ENCODE peak calls at places on chromosome 20, in six cellular contexts. One of them, this sample, is unnamed.

GRCh38 chr20:46111028-46111835 is 6.9 kb upstream of the CD40 start:
- DNase-seq in prostate gland: no peak
- DNase-seq in GM12878: peak
- DNase-seq in K562: no peak
- DNase-seq in upper lobe of left lung: no peak
- DNase-seq in GM23338: no peak
- DNase-seq in this sample: no peak

GRCh38 chr20:1171461-1172093 is 13.2 kb downstream of the TMEM74B start:
- DNase-seq in prostate gland: no peak
- DNase-seq in GM12878: no peak
- DNase-seq in K562: peak
- DNase-seq in upper lobe of left lung: no peak
- DNase-seq in GM23338: peak
- DNase-seq in this sample: no peak

GRCh38 chr20:62021794-62022419 is 43.8 kb downstream of the TAF4 start:
- DNase-seq in prostate gland: no peak
- DNase-seq in GM12878: no peak
- DNase-seq in K562: no peak
- DNase-seq in upper lobe of left lung: peak
- DNase-seq in GM23338: no peak
- DNase-seq in this sample: no peak

GRCh38 chr20:61801857-61802442 is 263.7 kb downstream of the TAF4 start:
- DNase-seq in prostate gland: no peak
- DNase-seq in GM12878: no peak
- DNase-seq in K562: no peak
- DNase-seq in upper lobe of left lung: no peak
- DNase-seq in GM23338: no peak
- DNase-seq in this sample: no peak

GRCh38 chr20:10524643-10525042 is 89.5 kb downstream of the SLX4IP start:
- DNase-seq in prostate gland: no peak
- DNase-seq in GM12878: no peak
- DNase-seq in K562: no peak
- DNase-seq in upper lobe of left lung: no peak
- DNase-seq in GM23338: no peak
- DNase-seq in this sample: no peak

GRCh38 chr20:22425344-22426295 is 158.8 kb downstream of the FOXA2 start:
- DNase-seq in prostate gland: no peak
- DNase-seq in GM12878: no peak
- DNase-seq in K562: no peak
- DNase-seq in upper lobe of left lung: no peak
- DNase-seq in GM23338: no peak
- DNase-seq in this sample: no peak

GRCh38 chr20:58788896-58789295 is 61.8 kb downstream of the GNAS-AS1 start:
- DNase-seq in prostate gland: no peak
- DNase-seq in GM12878: no peak
- DNase-seq in K562: no peak
- DNase-seq in upper lobe of left lung: no peak
- DNase-seq in GM23338: no peak
- DNase-seq in this sample: no peak

GRCh38 chr20:44496976-44497375 is 21.3 kb downstream of the TTPAL start:
- DNase-seq in prostate gland: no peak
- DNase-seq in GM12878: no peak
- DNase-seq in K562: no peak
- DNase-seq in upper lobe of left lung: no peak
- DNase-seq in GM23338: no peak
- DNase-seq in this sample: no peak

GRCh38 chr20:15005300-15005986 is 668.0 kb upstream of the FLRT3 start:
- DNase-seq in prostate gland: peak
- DNase-seq in GM12878: no peak
- DNase-seq in K562: no peak
- DNase-seq in upper lobe of left lung: no peak
- DNase-seq in GM23338: no peak
- DNase-seq in this sample: no peak

GRCh38 chr20:45067558-45067957 is 33.4 kb downstream of the KCNS1 start:
- DNase-seq in prostate gland: no peak
- DNase-seq in GM12878: no peak
- DNase-seq in K562: no peak
- DNase-seq in upper lobe of left lung: no peak
- DNase-seq in GM23338: no peak
- DNase-seq in this sample: no peak

GRCh38 chr20:5056801-5057599 is 55.7 kb upstream of the SLC23A2 start:
- DNase-seq in prostate gland: peak
- DNase-seq in GM12878: peak
- DNase-seq in K562: peak
- DNase-seq in upper lobe of left lung: no peak
- DNase-seq in GM23338: peak
- DNase-seq in this sample: no peak

GRCh38 chr20:26218301-26218700 is 521.6 kb upstream of the ZNF337 start:
- DNase-seq in prostate gland: no peak
- DNase-seq in GM12878: no peak
- DNase-seq in K562: no peak
- DNase-seq in upper lobe of left lung: no peak
- DNase-seq in GM23338: no peak
- DNase-seq in this sample: no peak

GRCh38 chr20:13800728-13801134 is 15.9 kb downstream of the NDUFAF5 start:
- DNase-seq in prostate gland: peak
- DNase-seq in GM12878: no peak
- DNase-seq in K562: no peak
- DNase-seq in upper lobe of left lung: no peak
- DNase-seq in GM23338: no peak
- DNase-seq in this sample: no peak

GRCh38 chr20:28562510-28562898 is 2695.0 kb upstream of the DEFB115 start:
- DNase-seq in prostate gland: no peak
- DNase-seq in GM12878: no peak
- DNase-seq in K562: peak
- DNase-seq in upper lobe of left lung: no peak
- DNase-seq in GM23338: peak
- DNase-seq in this sample: no peak

GRCh38 chr20:48722737-48723191 is 105.0 kb downstream of the PREX1 start:
- DNase-seq in prostate gland: peak
- DNase-seq in GM12878: no peak
- DNase-seq in K562: no peak
- DNase-seq in upper lobe of left lung: peak
- DNase-seq in GM23338: peak
- DNase-seq in this sample: no peak

GRCh38 chr20:5975778-5976177 is 25.3 kb downstream of the MCM8 start:
- DNase-seq in prostate gland: no peak
- DNase-seq in GM12878: no peak
- DNase-seq in K562: no peak
- DNase-seq in upper lobe of left lung: no peak
- DNase-seq in GM23338: no peak
- DNase-seq in this sample: no peak

GRCh38 chr20:25276533-25277050 is 28.7 kb downstream of the PYGB start:
- DNase-seq in prostate gland: no peak
- DNase-seq in GM12878: no peak
- DNase-seq in K562: no peak
- DNase-seq in upper lobe of left lung: no peak
- DNase-seq in GM23338: no peak
- DNase-seq in this sample: no peak

GRCh38 chr20:21632654-21633053 is 72.8 kb upstream of the PAX1 start:
- DNase-seq in prostate gland: no peak
- DNase-seq in GM12878: no peak
- DNase-seq in K562: no peak
- DNase-seq in upper lobe of left lung: no peak
- DNase-seq in GM23338: no peak
- DNase-seq in this sample: no peak

GRCh38 chr20:19621072-19621471 is 137.0 kb upstream of the RIN2 start:
- DNase-seq in prostate gland: no peak
- DNase-seq in GM12878: no peak
- DNase-seq in K562: no peak
- DNase-seq in upper lobe of left lung: no peak
- DNase-seq in GM23338: no peak
- DNase-seq in this sample: no peak

GRCh38 chr20:50724112-50724724 is 7.2 kb upstream of the PARD6B start:
- DNase-seq in prostate gland: no peak
- DNase-seq in GM12878: no peak
- DNase-seq in K562: no peak
- DNase-seq in upper lobe of left lung: no peak
- DNase-seq in GM23338: no peak
- DNase-seq in this sample: no peak

GRCh38 chr20:50726955-50727791 is 4.2 kb upstream of the PARD6B start:
- DNase-seq in prostate gland: no peak
- DNase-seq in GM12878: no peak
- DNase-seq in K562: no peak
- DNase-seq in upper lobe of left lung: no peak
- DNase-seq in GM23338: no peak
- DNase-seq in this sample: no peak

GRCh38 chr20:50725722-50726000 is 5.7 kb upstream of the PARD6B start:
- DNase-seq in prostate gland: no peak
- DNase-seq in GM12878: no peak
- DNase-seq in K562: no peak
- DNase-seq in upper lobe of left lung: no peak
- DNase-seq in GM23338: no peak
- DNase-seq in this sample: no peak

GRCh38 chr20:50723672-50724071 is 7.7 kb upstream of the PARD6B start:
- DNase-seq in prostate gland: no peak
- DNase-seq in GM12878: no peak
- DNase-seq in K562: no peak
- DNase-seq in upper lobe of left lung: no peak
- DNase-seq in GM23338: no peak
- DNase-seq in this sample: no peak

DNA sequence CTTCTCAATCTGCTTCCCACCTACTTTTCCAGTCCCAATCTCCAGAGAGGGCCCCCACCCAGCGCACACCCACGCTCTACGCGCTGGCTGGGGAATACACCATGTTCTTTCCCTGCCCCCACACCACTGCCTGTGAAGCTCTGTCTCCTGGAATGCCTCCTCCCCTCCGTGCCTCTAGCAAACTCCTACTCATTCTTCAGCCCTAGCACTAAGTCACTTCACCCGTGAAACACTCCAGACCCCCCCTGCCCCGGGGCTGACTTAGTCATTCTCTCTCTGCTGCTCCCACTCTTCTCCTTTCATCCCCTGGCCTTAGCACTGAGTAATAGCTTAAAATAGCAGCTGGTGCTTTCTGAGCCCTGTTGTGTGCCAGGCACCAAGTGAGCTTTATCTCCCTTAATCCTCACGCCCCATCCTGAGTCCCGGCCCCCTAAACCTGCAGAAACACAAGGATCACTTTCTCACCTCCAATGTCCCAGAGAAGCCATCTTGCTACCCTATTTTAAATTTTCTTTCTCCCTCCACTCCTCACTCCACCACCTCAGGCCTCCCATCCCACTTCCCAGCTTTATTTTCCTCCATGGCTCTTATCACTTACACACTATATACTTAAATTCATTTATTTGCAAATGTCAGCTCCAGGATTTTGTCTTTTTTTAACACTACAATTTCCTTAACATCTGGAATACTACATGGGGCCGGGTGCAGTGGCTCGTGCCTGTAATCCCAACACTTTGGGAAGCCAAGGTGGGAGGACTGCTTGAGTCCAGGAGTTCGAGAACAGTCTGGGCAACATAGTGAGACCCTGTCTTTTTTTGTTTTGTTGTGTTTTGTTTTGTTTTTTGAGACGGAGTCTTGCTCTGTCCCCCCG is 6.3 kb upstream of the PARD6B start:
- DNase-seq in prostate gland: no peak
- DNase-seq in GM12878: no peak
- DNase-seq in K562: peak
- DNase-seq in upper lobe of left lung: no peak
- DNase-seq in GM23338: peak
- DNase-seq in this sample: no peak
- TF ChIP-seq POLR2AphosphoS5 in prostate gland: no peak
- TF ChIP-seq POLR2AphosphoS5 in GM12878: no peak
- TF ChIP-seq POLR2AphosphoS5 in K562: peak
- TF ChIP-seq POLR2AphosphoS5 in upper lobe of left lung: peak
- TF ChIP-seq POLR2AphosphoS5 in GM23338: no peak
- TF ChIP-seq POLR2AphosphoS5 in this sample: no peak

DNA sequence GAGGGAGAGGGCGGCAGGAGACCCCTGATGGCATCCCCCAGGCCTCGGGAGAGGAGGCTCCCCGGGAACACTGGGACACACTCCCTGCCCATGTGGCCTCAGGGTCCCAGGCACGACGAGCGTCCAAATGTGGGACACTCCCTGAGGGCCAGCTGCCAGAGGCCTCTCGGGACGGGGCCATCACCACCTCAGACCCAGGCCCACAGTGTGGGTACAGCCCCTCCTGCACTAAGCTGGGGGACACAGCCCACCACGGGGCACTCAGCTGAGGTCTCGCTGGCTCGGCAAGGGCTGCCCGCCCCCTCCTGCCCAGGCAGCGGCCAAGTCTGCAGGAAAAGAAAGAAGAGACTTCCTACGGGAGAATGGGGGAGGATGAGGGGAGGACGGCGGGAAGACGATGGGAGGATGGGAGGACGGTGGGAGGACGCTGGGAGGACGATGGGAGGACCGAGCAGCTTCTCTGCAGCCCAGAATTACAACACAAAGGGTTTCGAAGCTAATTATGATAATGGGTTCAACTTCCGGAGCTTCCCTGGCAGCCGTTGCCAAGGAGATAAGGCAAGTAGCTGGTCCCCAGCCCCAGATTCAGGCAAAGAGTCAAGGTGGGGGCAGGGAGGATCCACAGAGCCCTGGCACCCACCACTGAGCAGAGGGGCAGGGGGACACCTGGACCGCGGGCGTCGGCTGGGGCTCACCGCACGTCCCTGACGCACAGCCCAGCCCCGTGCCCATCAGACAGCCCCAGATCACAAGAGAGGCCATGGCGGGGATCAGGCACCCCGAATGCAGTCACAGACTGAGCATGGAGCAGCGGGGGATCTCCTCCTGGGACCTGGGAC is 17.5 kb downstream of the KCNQ2 start:
- DNase-seq in prostate gland: no peak
- DNase-seq in GM12878: no peak
- DNase-seq in K562: no peak
- DNase-seq in upper lobe of left lung: peak
- DNase-seq in GM23338: no peak
- DNase-seq in this sample: no peak
- TF ChIP-seq POLR2AphosphoS5 in prostate gland: no peak
- TF ChIP-seq POLR2AphosphoS5 in GM12878: no peak
- TF ChIP-seq POLR2AphosphoS5 in K562: no peak
- TF ChIP-seq POLR2AphosphoS5 in upper lobe of left lung: no peak
- TF ChIP-seq POLR2AphosphoS5 in GM23338: no peak
- TF ChIP-seq POLR2AphosphoS5 in this sample: no peak

GRCh38 chr20:42959996-42960395 is 229.7 kb downstream of the PTPRT start:
- DNase-seq in prostate gland: no peak
- DNase-seq in GM12878: no peak
- DNase-seq in K562: no peak
- DNase-seq in upper lobe of left lung: no peak
- DNase-seq in GM23338: no peak
- DNase-seq in this sample: no peak

GRCh38 chr20:42961771-42962170 is 227.9 kb downstream of the PTPRT start:
- DNase-seq in prostate gland: no peak
- DNase-seq in GM12878: no peak
- DNase-seq in K562: no peak
- DNase-seq in upper lobe of left lung: no peak
- DNase-seq in GM23338: no peak
- DNase-seq in this sample: no peak

GRCh38 chr20:42958367-42959112 is 231.2 kb downstream of the PTPRT start:
- DNase-seq in prostate gland: no peak
- DNase-seq in GM12878: no peak
- DNase-seq in K562: no peak
- DNase-seq in upper lobe of left lung: no peak
- DNase-seq in GM23338: no peak
- DNase-seq in this sample: no peak

GRCh38 chr20:42963796-42964195 is 225.9 kb downstream of the PTPRT start:
- DNase-seq in prostate gland: no peak
- DNase-seq in GM12878: no peak
- DNase-seq in K562: no peak
- DNase-seq in upper lobe of left lung: no peak
- DNase-seq in GM23338: no peak
- DNase-seq in this sample: no peak
- TF ChIP-seq POLR2AphosphoS5 in prostate gland: no peak
- TF ChIP-seq POLR2AphosphoS5 in GM12878: no peak
- TF ChIP-seq POLR2AphosphoS5 in K562: no peak
- TF ChIP-seq POLR2AphosphoS5 in upper lobe of left lung: no peak
- TF ChIP-seq POLR2AphosphoS5 in GM23338: no peak
- TF ChIP-seq POLR2AphosphoS5 in this sample: no peak

GRCh38 chr20:56628873-56629463 is at the start of gene TFAP2C:
- DNase-seq in prostate gland: peak
- DNase-seq in GM12878: no peak
- DNase-seq in K562: peak
- DNase-seq in upper lobe of left lung: peak
- DNase-seq in GM23338: peak
- DNase-seq in this sample: peak
- TF ChIP-seq POLR2AphosphoS5 in prostate gland: peak
- TF ChIP-seq POLR2AphosphoS5 in GM12878: no peak
- TF ChIP-seq POLR2AphosphoS5 in K562: no peak
- TF ChIP-seq POLR2AphosphoS5 in upper lobe of left lung: peak
- TF ChIP-seq POLR2AphosphoS5 in GM23338: peak
- TF ChIP-seq POLR2AphosphoS5 in this sample: no peak